ENCODE peak calls at places on chromosomes 3 and 15, in five cellular contexts. One of them, this sample, is unnamed.

GRCh38 chr3:38738630-38739395 is 77.2 kb downstream of the SCN10A start:
- DNase-seq in progenitor cell of endocrine pancreas: peak
- DNase-seq in epithelial cell of proximal tubule: no peak
- DNase-seq in AG04450: no peak
- DNase-seq in tibial artery: no peak
- DNase-seq in this sample: no peak

GRCh38 chr3:133459400-133459799 is 59.5 kb downstream of the BFSP2 start:
- DNase-seq in epithelial cell of proximal tubule: no peak
- DNase-seq in progenitor cell of endocrine pancreas: no peak
- DNase-seq in AG04450: no peak
- DNase-seq in tibial artery: no peak
- DNase-seq in this sample: no peak

GRCh38 chr3:33637482-33637881 is 80.6 kb downstream of the CLASP2 start:
- DNase-seq in progenitor cell of endocrine pancreas: no peak
- DNase-seq in epithelial cell of proximal tubule: no peak
- DNase-seq in tibial artery: no peak
- DNase-seq in AG04450: no peak
- DNase-seq in this sample: no peak

GRCh38 chr3:121998588-121999473 is 23.2 kb downstream of the ILDR1 start:
- DNase-seq in tibial artery: no peak
- DNase-seq in progenitor cell of endocrine pancreas: no peak
- DNase-seq in AG04450: no peak
- DNase-seq in epithelial cell of proximal tubule: no peak
- DNase-seq in this sample: no peak

GRCh38 chr3:51686512-51687215 is 15.6 kb downstream of the TEX264 start:
- DNase-seq in progenitor cell of endocrine pancreas: no peak
- DNase-seq in AG04450: no peak
- DNase-seq in epithelial cell of proximal tubule: no peak
- DNase-seq in tibial artery: no peak
- DNase-seq in this sample: no peak

GRCh38 chr3:30471076-30471475 is 135.3 kb upstream of the TGFBR2 start:
- DNase-seq in AG04450: no peak
- DNase-seq in epithelial cell of proximal tubule: no peak
- DNase-seq in progenitor cell of endocrine pancreas: no peak
- DNase-seq in tibial artery: no peak
- DNase-seq in this sample: no peak

GRCh38 chr3:116815831-116816588 is 106.4 kb downstream of the TUSC7 start:
- DNase-seq in tibial artery: no peak
- DNase-seq in progenitor cell of endocrine pancreas: no peak
- DNase-seq in AG04450: peak
- DNase-seq in epithelial cell of proximal tubule: no peak
- DNase-seq in this sample: no peak

GRCh38 chr3:8822141-8822540 is 52.7 kb upstream of the OXTR start:
- DNase-seq in tibial artery: no peak
- DNase-seq in epithelial cell of proximal tubule: no peak
- DNase-seq in AG04450: peak
- DNase-seq in progenitor cell of endocrine pancreas: no peak
- DNase-seq in this sample: no peak

GRCh38 chr15:98791046-98791701 is 142.8 kb downstream of the IGF1R start:
- DNase-seq in progenitor cell of endocrine pancreas: no peak
- DNase-seq in epithelial cell of proximal tubule: no peak
- DNase-seq in tibial artery: no peak
- DNase-seq in AG04450: no peak
- DNase-seq in this sample: no peak

GRCh38 chr3:20066848-20067617 is 26.8 kb downstream of the KAT2B start:
- DNase-seq in progenitor cell of endocrine pancreas: no peak
- DNase-seq in tibial artery: no peak
- DNase-seq in AG04450: no peak
- DNase-seq in epithelial cell of proximal tubule: no peak
- DNase-seq in this sample: no peak

GRCh38 chr15:83733206-83733605 is 79.3 kb downstream of the ADAMTSL3 start:
- DNase-seq in tibial artery: no peak
- DNase-seq in progenitor cell of endocrine pancreas: no peak
- DNase-seq in epithelial cell of proximal tubule: peak
- DNase-seq in AG04450: no peak
- DNase-seq in this sample: no peak

GRCh38 chr15:98874773-98875172 is 132.8 kb downstream of the PGPEP1L start:
- DNase-seq in AG04450: no peak
- DNase-seq in tibial artery: no peak
- DNase-seq in progenitor cell of endocrine pancreas: no peak
- DNase-seq in epithelial cell of proximal tubule: no peak
- DNase-seq in this sample: no peak

GRCh38 chr3:139312959-139313358 is 30.9 kb upstream of the MRPS22 start:
- DNase-seq in progenitor cell of endocrine pancreas: no peak
- DNase-seq in tibial artery: no peak
- DNase-seq in epithelial cell of proximal tubule: no peak
- DNase-seq in AG04450: no peak
- DNase-seq in this sample: no peak

GRCh38 chr3:178367817-178368617 is 168.2 kb upstream of the KCNMB2 start:
- DNase-seq in progenitor cell of endocrine pancreas: no peak
- DNase-seq in tibial artery: no peak
- DNase-seq in AG04450: no peak
- DNase-seq in epithelial cell of proximal tubule: no peak
- DNase-seq in this sample: no peak

GRCh38 chr3:196339493-196340254 is 1.5 kb upstream of the TM4SF19 start:
- DNase-seq in AG04450: no peak
- DNase-seq in tibial artery: no peak
- DNase-seq in epithelial cell of proximal tubule: no peak
- DNase-seq in progenitor cell of endocrine pancreas: no peak
- DNase-seq in this sample: no peak

GRCh38 chr15:48645558-48646330 is at the start of gene FBN1:
- DNase-seq in progenitor cell of endocrine pancreas: peak
- DNase-seq in AG04450: peak
- DNase-seq in epithelial cell of proximal tubule: peak
- DNase-seq in tibial artery: peak
- DNase-seq in this sample: no peak

GRCh38 chr15:71295242-71296031 is 180.2 kb downstream of the THSD4 start:
- DNase-seq in progenitor cell of endocrine pancreas: no peak
- DNase-seq in tibial artery: no peak
- DNase-seq in epithelial cell of proximal tubule: peak
- DNase-seq in AG04450: peak
- DNase-seq in this sample: peak

GRCh38 chr3:195059006-195059350 is 212.0 kb downstream of the XXYLT1 start:
- DNase-seq in tibial artery: no peak
- DNase-seq in progenitor cell of endocrine pancreas: no peak
- DNase-seq in epithelial cell of proximal tubule: no peak
- DNase-seq in AG04450: no peak
- DNase-seq in this sample: no peak

GRCh38 chr15:101276501-101277037 is 716 bp downstream of the SELENOS start:
- DNase-seq in AG04450: no peak
- DNase-seq in progenitor cell of endocrine pancreas: no peak
- DNase-seq in epithelial cell of proximal tubule: no peak
- DNase-seq in tibial artery: no peak
- DNase-seq in this sample: no peak

GRCh38 chr3:126540342-126540849 is 16.4 kb downstream of the CHST13 start:
- DNase-seq in epithelial cell of proximal tubule: peak
- DNase-seq in AG04450: peak
- DNase-seq in progenitor cell of endocrine pancreas: peak
- DNase-seq in tibial artery: peak
- DNase-seq in this sample: peak

GRCh38 chr3:132926098-132926497 is 112.1 kb upstream of the TMEM108 start:
- DNase-seq in tibial artery: no peak
- DNase-seq in progenitor cell of endocrine pancreas: no peak
- DNase-seq in epithelial cell of proximal tubule: no peak
- DNase-seq in AG04450: no peak
- DNase-seq in this sample: no peak

GRCh38 chr3:40780801-40781406 is 256.1 kb downstream of the ZNF621 start:
- DNase-seq in epithelial cell of proximal tubule: no peak
- DNase-seq in AG04450: no peak
- DNase-seq in tibial artery: peak
- DNase-seq in progenitor cell of endocrine pancreas: no peak
- DNase-seq in this sample: no peak

GRCh38 chr15:44308874-44309273 is 20.4 kb downstream of the GOLM2 start:
- DNase-seq in progenitor cell of endocrine pancreas: no peak
- DNase-seq in tibial artery: no peak
- DNase-seq in epithelial cell of proximal tubule: no peak
- DNase-seq in AG04450: no peak
- DNase-seq in this sample: no peak

GRCh38 chr3:126753191-126754160 is 49.4 kb downstream of the CHCHD6 start:
- DNase-seq in progenitor cell of endocrine pancreas: no peak
- DNase-seq in AG04450: peak
- DNase-seq in tibial artery: no peak
- DNase-seq in epithelial cell of proximal tubule: no peak
- DNase-seq in this sample: no peak

GRCh38 chr3:23945903-23946751 is 1.0 kb downstream of the NR1D2 start:
- DNase-seq in epithelial cell of proximal tubule: no peak
- DNase-seq in progenitor cell of endocrine pancreas: peak
- DNase-seq in tibial artery: peak
- DNase-seq in AG04450: peak
- DNase-seq in this sample: peak

GRCh38 chr3:169847896-169848295 is 21.8 kb downstream of the LRRC31 start:
- DNase-seq in epithelial cell of proximal tubule: no peak
- DNase-seq in tibial artery: no peak
- DNase-seq in AG04450: no peak
- DNase-seq in progenitor cell of endocrine pancreas: no peak
- DNase-seq in this sample: no peak

GRCh38 chr15:48330855-48331795 is at the start of gene DUT:
- DNase-seq in epithelial cell of proximal tubule: peak
- DNase-seq in AG04450: peak
- DNase-seq in progenitor cell of endocrine pancreas: peak
- DNase-seq in tibial artery: peak
- DNase-seq in this sample: no peak

GRCh38 chr3:14703791-14704190 is 28.9 kb downstream of the C3orf20 start:
- DNase-seq in epithelial cell of proximal tubule: no peak
- DNase-seq in tibial artery: no peak
- DNase-seq in AG04450: no peak
- DNase-seq in progenitor cell of endocrine pancreas: no peak
- DNase-seq in this sample: no peak

GRCh38 chr3:124565013-124565412 is 165.2 kb upstream of the UMPS start:
- DNase-seq in epithelial cell of proximal tubule: no peak
- DNase-seq in AG04450: peak
- DNase-seq in progenitor cell of endocrine pancreas: peak
- DNase-seq in tibial artery: peak
- DNase-seq in this sample: peak
- TF ChIP-seq CTCF in epithelial cell of proximal tubule: peak
- TF ChIP-seq CTCF in AG04450: peak
- TF ChIP-seq CTCF in progenitor cell of endocrine pancreas: peak
- TF ChIP-seq CTCF in tibial artery: peak
- TF ChIP-seq CTCF in this sample: peak

GRCh38 chr3:129045675-129046036 is 14.9 kb upstream of the GP9 start:
- DNase-seq in epithelial cell of proximal tubule: no peak
- DNase-seq in progenitor cell of endocrine pancreas: no peak
- DNase-seq in AG04450: no peak
- DNase-seq in tibial artery: no peak
- DNase-seq in this sample: no peak
- TF ChIP-seq CTCF in epithelial cell of proximal tubule: no peak
- TF ChIP-seq CTCF in progenitor cell of endocrine pancreas: no peak
- TF ChIP-seq CTCF in AG04450: no peak
- TF ChIP-seq CTCF in tibial artery: no peak
- TF ChIP-seq CTCF in this sample: no peak

DNA sequence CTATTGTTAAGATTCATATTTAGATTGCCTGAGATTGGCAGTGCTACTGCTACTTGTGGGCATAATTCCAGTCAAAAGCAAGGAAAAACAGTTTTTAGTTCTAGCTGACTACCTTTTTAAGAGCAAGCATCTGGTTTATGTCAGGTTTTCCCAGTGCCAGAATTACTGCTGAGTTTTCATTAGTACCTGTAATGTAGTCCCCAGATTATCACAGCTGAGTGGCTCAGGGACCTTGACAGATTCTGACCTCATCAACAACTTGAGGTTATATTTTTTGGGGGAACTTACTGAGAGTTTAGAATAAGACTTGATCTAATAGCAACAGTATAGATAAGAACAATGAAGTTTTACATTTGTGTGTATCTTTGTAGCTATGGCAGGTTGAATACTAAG is 31.0 kb downstream of the NXPE3 start:
- DNase-seq in progenitor cell of endocrine pancreas: no peak
- DNase-seq in AG04450: no peak
- DNase-seq in epithelial cell of proximal tubule: no peak
- DNase-seq in tibial artery: no peak
- DNase-seq in this sample: no peak
- TF ChIP-seq CTCF in progenitor cell of endocrine pancreas: no peak
- TF ChIP-seq CTCF in AG04450: no peak
- TF ChIP-seq CTCF in epithelial cell of proximal tubule: no peak
- TF ChIP-seq CTCF in tibial artery: no peak
- TF ChIP-seq CTCF in this sample: no peak

GRCh38 chr3:72031581-72031980 is 246.6 kb upstream of the PROK2 start:
- DNase-seq in tibial artery: no peak
- DNase-seq in AG04450: no peak
- DNase-seq in epithelial cell of proximal tubule: no peak
- DNase-seq in progenitor cell of endocrine pancreas: no peak
- DNase-seq in this sample: no peak
- TF ChIP-seq CTCF in tibial artery: no peak
- TF ChIP-seq CTCF in AG04450: no peak
- TF ChIP-seq CTCF in epithelial cell of proximal tubule: peak
- TF ChIP-seq CTCF in progenitor cell of endocrine pancreas: no peak
- TF ChIP-seq CTCF in this sample: no peak

DNA sequence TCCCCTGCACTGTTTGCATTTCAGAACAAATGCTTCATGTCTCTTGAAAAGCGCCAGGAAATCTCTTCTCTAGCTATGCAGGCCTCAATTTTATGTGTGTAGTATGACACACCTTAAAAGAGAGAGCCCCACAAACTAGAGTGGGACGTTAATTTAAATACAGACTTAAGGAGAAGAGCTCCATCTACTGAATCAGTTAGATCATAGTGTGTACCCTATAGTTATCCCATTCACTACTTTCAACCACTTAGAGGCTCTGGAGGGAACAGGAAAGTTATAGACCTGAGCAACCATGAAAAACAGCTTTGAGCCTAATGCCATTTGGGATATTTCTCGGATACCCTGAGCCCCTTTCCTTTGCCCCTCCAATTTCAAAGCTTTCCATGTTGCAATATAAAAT is 153.7 kb downstream of the TIGIT start:
- DNase-seq in progenitor cell of endocrine pancreas: no peak
- DNase-seq in epithelial cell of proximal tubule: no peak
- DNase-seq in tibial artery: no peak
- DNase-seq in AG04450: no peak
- DNase-seq in this sample: no peak
- TF ChIP-seq CTCF in progenitor cell of endocrine pancreas: no peak
- TF ChIP-seq CTCF in epithelial cell of proximal tubule: no peak
- TF ChIP-seq CTCF in tibial artery: no peak
- TF ChIP-seq CTCF in AG04450: no peak
- TF ChIP-seq CTCF in this sample: no peak

GRCh38 chr3:44883213-44883955 is 9.0 kb downstream of the TGM4 start:
- DNase-seq in tibial artery: no peak
- DNase-seq in AG04450: no peak
- DNase-seq in epithelial cell of proximal tubule: no peak
- DNase-seq in progenitor cell of endocrine pancreas: no peak
- DNase-seq in this sample: no peak
- TF ChIP-seq CTCF in tibial artery: no peak
- TF ChIP-seq CTCF in AG04450: no peak
- TF ChIP-seq CTCF in epithelial cell of proximal tubule: no peak
- TF ChIP-seq CTCF in progenitor cell of endocrine pancreas: no peak
- TF ChIP-seq CTCF in this sample: no peak

DNA sequence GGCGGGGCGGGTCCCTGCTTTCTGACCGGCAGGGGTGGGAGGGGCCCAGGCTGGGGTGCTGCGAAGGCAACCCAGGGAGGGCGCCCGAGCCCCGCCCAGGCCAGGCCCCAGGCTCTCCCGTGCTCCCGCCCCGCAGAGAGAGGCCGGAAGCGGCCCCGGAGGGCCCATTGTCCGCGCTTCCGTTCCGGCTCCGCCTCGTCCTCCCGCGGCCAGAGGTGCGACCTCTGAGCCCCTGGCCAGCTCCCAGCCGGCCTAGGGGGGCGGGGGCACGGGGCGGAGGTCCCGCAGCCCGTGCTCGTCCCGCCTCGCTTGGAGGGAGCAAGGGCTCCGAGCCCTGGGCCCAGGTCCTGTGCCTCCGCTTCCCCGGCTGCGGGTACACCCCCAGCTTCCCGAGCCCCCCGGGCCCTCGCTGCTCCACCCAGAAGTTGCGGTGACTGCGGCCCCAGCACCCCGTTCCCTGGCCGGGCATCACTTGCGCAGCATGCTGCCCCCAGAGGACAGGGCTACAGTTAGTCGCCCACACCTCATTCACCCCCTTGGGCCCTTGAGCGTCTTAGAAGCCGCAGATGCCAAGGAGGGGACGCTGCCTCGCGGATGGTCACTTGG is 20.4 kb upstream of the PLXND1 start:
- DNase-seq in epithelial cell of proximal tubule: no peak
- DNase-seq in progenitor cell of endocrine pancreas: peak
- DNase-seq in AG04450: no peak
- DNase-seq in tibial artery: peak
- DNase-seq in this sample: no peak
- TF ChIP-seq CTCF in epithelial cell of proximal tubule: no peak
- TF ChIP-seq CTCF in progenitor cell of endocrine pancreas: peak
- TF ChIP-seq CTCF in AG04450: no peak
- TF ChIP-seq CTCF in tibial artery: peak
- TF ChIP-seq CTCF in this sample: no peak

This sample was measured in Panc1.